ENCODE peak calls at places on chromosomes 4 and X, in six cellular contexts. D is smooth muscle cell of the brain vasculature; O is tibial nerve; X is NB4; R is astrocyte of the spinal cord; M is activated CD4-positive, alpha-beta T cell treated with anti-CD3 and anti-CD28 coated beads, Interleukin-2, amount 10 ng/mL, durations not matched to agents 7 days and 5 days. Q is an unnamed sample.

GRCh38 chrX:10769696-10770619 is 149.6 kb upstream of the MID1 start:
- DNase-seq in D (no peak), O (no peak), X (no peak), R (peak; percentile 51), M (no peak), Q (no peak)

GRCh38 chrX:109635151-109635550 is 10.2 kb upstream of the KCNE5 start:
- DNase-seq in D (no peak), O (no peak), X (peak; percentile 50), R (peak; percentile 19), M (no peak), Q (no peak)

GRCh38 chrX:39377171-39377570 is 575.9 kb downstream of the MID1IP1 start:
- DNase-seq in D (no peak), O (no peak), X (no peak), R (no peak), M (no peak), Q (no peak)

GRCh38 chr4:156963419-156963818 is 8.2 kb downstream of the PDGFC start:
- DNase-seq in D (no peak), O (no peak), X (no peak), R (no peak), M (no peak), Q (no peak)

GRCh38 chr4:123877561-123877960 is 481.0 kb downstream of the SPRY1 start:
- DNase-seq in D (peak; percentile 12), O (no peak), X (no peak), R (peak; percentile 45), M (no peak), Q (no peak)

GRCh38 chr4:138522366-138522765 is 280.2 kb upstream of the SLC7A11 start:
- DNase-seq in D (no peak), O (no peak), X (peak; percentile 39), R (peak; percentile 25), M (no peak), Q (no peak)

GRCh38 chr4:13762126-13762525 is 134.6 kb upstream of the BOD1L1 start:
- DNase-seq in D (no peak), O (no peak), X (no peak), R (no peak), M (no peak), Q (no peak)

GRCh38 chrX:133849676-133850075 is 135.7 kb downstream of the GPC3 start:
- DNase-seq in D (no peak), O (no peak), X (no peak), R (no peak), M (no peak), Q (no peak)

GRCh38 chr4:26342328-26343040 is 21.7 kb downstream of the RBPJ start:
- DNase-seq in D (no peak), O (no peak), X (peak; percentile 51), R (peak; percentile 88), M (no peak), Q (no peak)

GRCh38 chr4:81875962-81876650 is 404.4 kb upstream of the RASGEF1B start:
- DNase-seq in D (no peak), O (no peak), X (no peak), R (no peak), M (no peak), Q (no peak)

GRCh38 chr4:155552180-155552579 is 114.5 kb upstream of the GUCY1A1 start:
- DNase-seq in D (peak; percentile 81), O (no peak), X (no peak), R (peak; percentile 89), M (no peak), Q (no peak)

GRCh38 chrX:1246816-1247215 is 21.8 kb upstream of the CSF2RA start:
- DNase-seq in D (no peak), O (peak; percentile 82), X (peak; percentile 79), R (peak; percentile 15), M (peak; percentile 82), Q (peak; percentile 78)

GRCh38 chr4:157575339-157575738 is 354.8 kb downstream of the GRIA2 start:
- DNase-seq in D (no peak), O (no peak), X (no peak), R (no peak), M (no peak), Q (no peak)

Q was measured in stimulated activated naive CD4-positive, alpha-beta T cell.